ENCODE peak calls at places on chromosomes 13 and 19, in four cellular contexts. P, V, F and I are unnamed samples.

GRCh38 chr19:46840157-46840942 is 10.3 kb downstream of the AP2S1 start:
- DNase-seq in P (peak; percentile 63), V (peak; percentile 54), F (peak; percentile 38), I (peak; percentile 64)

GRCh38 chr13:25844559-25845434 is 207.0 kb downstream of the SHISA2 start:
- DNase-seq in P (no peak), V (peak; percentile 3), F (no peak), I (no peak)

GRCh38 chr13:46492946-46493345 is 60.0 kb upstream of the LRCH1 start:
- DNase-seq in P (peak; percentile 40), V (peak; percentile 48), F (no peak), I (peak; percentile 8)

GRCh38 chr13:44399045-44399444 is 25.4 kb downstream of the SERP2 start:
- DNase-seq in P (no peak), V (no peak), F (no peak), I (no peak)

GRCh38 chr19:47239610-47240296 is 8.8 kb upstream of the BBC3 start:
- DNase-seq in P (peak; percentile 80), V (peak; percentile 51), F (peak; percentile 42), I (no peak)

GRCh38 chr19:57664269-57665127 is 4.2 kb upstream of the ZSCAN4 start:
- DNase-seq in P (peak; percentile 73), V (peak; percentile 38), F (no peak), I (peak; percentile 49)

GRCh38 chr19:35585844-35586243 is at the start of gene PMIS2:
- DNase-seq in P (no peak), V (peak; percentile 9), F (peak; percentile 42), I (no peak)

GRCh38 chr19:6587093-6587820 is 3.7 kb downstream of the CD70 start:
- DNase-seq in P (no peak), V (no peak), F (no peak), I (no peak)

GRCh38 chr19:10187315-10187714 is 7.4 kb downstream of the DNMT1 start:
- DNase-seq in P (no peak), V (no peak), F (no peak), I (no peak)

GRCh38 chr19:17159466-17160393 is 55.4 kb upstream of the USE1 start:
- DNase-seq in P (no peak), V (peak; percentile 8), F (no peak), I (peak; percentile 43)

GRCh38 chr13:95438297-95438696 is 114.2 kb upstream of the CLDN10 start:
- DNase-seq in P (no peak), V (no peak), F (no peak), I (no peak)

GRCh38 chr19:52936151-52936957 is 13.1 kb upstream of the ZNF888 start:
- DNase-seq in P (no peak), V (no peak), F (no peak), I (no peak)

GRCh38 chr13:51585696-51586095 is 1.4 kb downstream of the WDFY2 start:
- DNase-seq in P (no peak), V (peak; percentile 70), F (peak; percentile 24), I (no peak)